ENCODE peak calls at places on chromosomes 11 and 22, in four cellular contexts. K, I, Y and S are unnamed samples.

GRCh38 chr11:128905345-128906184 is 14.4 kb downstream of the KCNJ5 start:
- DNase-seq in K (peak; percentile 28), I (peak; percentile 70), Y (peak; percentile 51), S (peak; percentile 37)

GRCh38 chr11:115676768-115677167 is 172.6 kb upstream of the CADM1 start:
- DNase-seq in K (peak; percentile 11), I (no peak), Y (peak; percentile 57), S (no peak)

GRCh38 chr22:26481694-26482093 is 1.9 kb downstream of the HPS4 start:
- DNase-seq in K (no peak), I (no peak), Y (no peak), S (no peak)

GRCh38 chr11:63620928-63621539 is 6.8 kb upstream of the PLAAT3 start:
- DNase-seq in K (no peak), I (no peak), Y (no peak), S (no peak)

GRCh38 chr11:19498986-19499669 is 213.5 kb upstream of the NAV2 start:
- DNase-seq in K (peak; percentile 83), I (peak; percentile 6), Y (no peak), S (peak; percentile 74)

GRCh38 chr11:8241373-8242112 is 22.1 kb downstream of the LMO1 start:
- DNase-seq in K (no peak), I (no peak), Y (no peak), S (no peak)

GRCh38 chr11:35106595-35106994 is 32.4 kb upstream of the CD44 start:
- DNase-seq in K (no peak), I (no peak), Y (no peak), S (no peak)

GRCh38 chr11:134045799-134046635 is 22.9 kb upstream of the JAM3 start:
- DNase-seq in K (peak; percentile 27), I (no peak), Y (no peak), S (peak; percentile 32)

GRCh38 chr11:68939583-68940555 is 36.2 kb downstream of the IGHMBP2 start:
- DNase-seq in K (no peak), I (no peak), Y (no peak), S (no peak)

GRCh38 chr22:46113910-46114517 is 36.3 kb upstream of the PPARA start:
- DNase-seq in K (no peak), I (no peak), Y (no peak), S (no peak)

GRCh38 chr22:48335442-48336139 is 1492.1 kb downstream of the BRD1 start:
- DNase-seq in K (no peak), I (peak; percentile 75), Y (no peak), S (no peak)

GRCh38 chr11:60842688-60843605 is 1.0 kb downstream of the CCDC86 start:
- DNase-seq in K (no peak), I (no peak), Y (peak; percentile 25), S (peak; percentile 43)

GRCh38 chr11:60845338-60845737 is 3.4 kb downstream of the CCDC86 start:
- DNase-seq in K (no peak), I (no peak), Y (no peak), S (no peak)

GRCh38 chr11:60844870-60845221 is 2.9 kb downstream of the CCDC86 start:
- DNase-seq in K (no peak), I (no peak), Y (no peak), S (no peak)

GRCh38 chr11:60841797-60842687 is at the start of gene CCDC86:
- DNase-seq in K (peak; percentile 97), I (peak; percentile 96), Y (peak; percentile 97), S (peak; percentile 97)

DNA sequence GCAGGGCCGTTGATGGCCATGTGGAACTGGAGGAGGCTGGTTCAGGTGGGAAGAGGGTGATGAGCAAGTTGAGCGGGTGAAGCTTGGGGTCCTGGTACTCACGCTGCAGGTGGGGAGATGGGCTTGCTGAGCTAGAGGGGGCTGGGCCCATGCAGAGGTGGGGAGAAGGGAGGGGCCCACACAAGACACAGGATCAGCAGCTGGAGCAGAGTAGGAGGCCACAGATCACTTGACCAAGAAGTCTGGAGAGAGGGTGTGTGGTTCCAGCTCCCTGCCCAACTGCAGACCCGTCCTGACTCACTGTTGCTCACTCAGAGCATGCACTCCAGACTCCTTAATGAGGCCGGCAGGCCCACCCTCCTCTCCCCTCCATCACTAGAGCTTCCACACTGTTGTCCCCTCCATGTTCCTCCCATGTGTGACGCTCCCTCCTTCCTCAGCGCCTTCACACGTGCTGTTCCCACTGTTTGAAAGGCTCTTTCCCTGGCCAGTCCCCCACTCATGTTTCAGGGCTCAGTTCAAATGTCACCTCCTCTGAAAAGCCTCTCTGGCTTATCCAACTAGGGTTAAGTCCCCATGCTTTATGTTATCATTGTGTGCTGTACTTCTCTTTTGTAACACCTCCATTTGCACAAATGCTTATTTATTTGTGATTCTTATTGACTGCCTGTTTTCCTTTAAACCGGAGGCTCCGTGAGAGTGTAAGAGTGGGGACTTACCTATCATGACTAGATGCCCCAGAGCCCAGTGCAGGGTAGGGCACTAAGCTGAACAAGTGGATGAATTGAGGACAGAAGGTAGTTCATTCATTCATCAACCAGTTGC is 2.3 kb downstream of the CCDC86 start:
- DNase-seq in K (peak; percentile 44), I (no peak), Y (no peak), S (no peak)
- H3K4me3 ChIP-seq in K (peak overlapping the region; percentile 90), I (peak overlapping the region; percentile 97), Y (peak overlapping the region; percentile 97), S (peak overlapping the region; percentile 87)

GRCh38 chr11:111913997-111914396 is 1.5 kb downstream of the HSPB2 start:
- DNase-seq in K (peak; percentile 64), I (no peak), Y (peak; percentile 58), S (peak; percentile 88)
- H3K4me3 ChIP-seq in K (no peak overlapping the region), I (no peak overlapping the region), Y (peak overlapping the region; percentile 84), S (no peak overlapping the region)

DNA sequence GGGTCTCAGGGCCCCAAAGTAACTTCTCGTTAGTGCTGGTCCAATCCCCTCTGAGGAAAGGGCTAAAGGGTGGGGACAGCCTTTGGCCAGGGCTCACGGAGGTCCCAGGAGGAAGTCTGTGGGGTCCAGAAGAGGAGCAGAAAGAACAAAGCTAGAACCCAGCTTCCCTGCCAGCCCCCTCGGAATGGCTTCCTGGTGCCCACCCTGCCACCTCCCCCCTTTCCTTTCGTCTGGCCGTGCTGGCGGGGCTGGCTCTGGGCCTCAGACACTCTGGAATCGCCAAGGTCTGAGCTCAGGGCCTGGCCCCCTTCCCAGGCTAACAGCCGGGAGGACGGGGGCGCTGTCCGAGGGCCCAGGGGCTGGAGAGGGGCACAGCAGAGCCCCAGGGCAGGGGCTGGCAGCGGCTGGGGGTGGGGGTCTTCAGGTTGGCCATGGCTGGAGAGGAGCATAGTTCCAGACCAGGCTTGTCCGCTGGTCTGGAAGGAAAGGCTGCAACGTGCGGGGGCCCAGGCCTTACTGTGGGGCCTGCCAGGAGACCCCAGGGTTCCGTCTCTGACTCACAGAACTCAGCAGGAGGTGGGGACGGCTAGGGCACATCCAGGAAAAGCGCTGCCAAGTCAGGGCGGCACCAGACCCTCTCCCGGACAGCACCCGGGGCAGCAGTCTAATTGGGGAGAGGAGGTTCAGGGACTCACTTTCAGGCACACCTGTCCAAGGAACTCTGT is 788 bp upstream of the LTBP3 start:
- DNase-seq in K (peak; percentile 58), I (peak; percentile 57), Y (peak; percentile 65), S (peak; percentile 71)
- H3K4me3 ChIP-seq in K (peak overlapping the region; percentile 65), I (peak overlapping the region; percentile 62), Y (peak overlapping the region; percentile 73), S (peak overlapping the region; percentile 21)

GRCh38 chr11:17765381-17766359 is 31.1 kb downstream of the KCNC1 start:
- DNase-seq in K (peak; percentile 10), I (peak; percentile 17), Y (no peak), S (no peak)
- H3K4me3 ChIP-seq in K (no peak overlapping the region), I (no peak overlapping the region), Y (no peak overlapping the region), S (no peak overlapping the region)

DNA sequence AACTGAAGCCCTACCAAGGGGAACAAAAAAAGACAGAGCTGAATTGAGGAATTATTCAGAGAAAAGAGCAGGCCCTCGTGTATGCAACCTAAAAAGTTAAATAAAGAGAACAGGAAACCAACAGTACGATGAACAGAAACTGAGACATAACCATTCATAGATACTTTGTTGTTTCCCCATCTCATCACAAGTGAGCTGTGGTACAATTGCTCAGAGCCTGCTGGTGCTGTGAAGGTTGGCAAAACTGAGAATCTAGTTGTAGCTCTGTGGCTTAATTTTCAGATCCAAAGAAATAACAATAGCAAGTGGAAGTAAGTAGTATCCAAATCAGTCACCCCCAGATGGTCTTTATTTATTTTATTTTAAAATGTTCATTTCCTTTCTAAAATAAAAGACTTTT is 37.7 kb upstream of the BLID start:
- DNase-seq in K (no peak), I (no peak), Y (no peak), S (no peak)
- H3K4me3 ChIP-seq in K (no peak overlapping the region), I (peak overlapping the region; percentile 47), Y (peak overlapping the region; percentile 77), S (no peak overlapping the region)

DNA sequence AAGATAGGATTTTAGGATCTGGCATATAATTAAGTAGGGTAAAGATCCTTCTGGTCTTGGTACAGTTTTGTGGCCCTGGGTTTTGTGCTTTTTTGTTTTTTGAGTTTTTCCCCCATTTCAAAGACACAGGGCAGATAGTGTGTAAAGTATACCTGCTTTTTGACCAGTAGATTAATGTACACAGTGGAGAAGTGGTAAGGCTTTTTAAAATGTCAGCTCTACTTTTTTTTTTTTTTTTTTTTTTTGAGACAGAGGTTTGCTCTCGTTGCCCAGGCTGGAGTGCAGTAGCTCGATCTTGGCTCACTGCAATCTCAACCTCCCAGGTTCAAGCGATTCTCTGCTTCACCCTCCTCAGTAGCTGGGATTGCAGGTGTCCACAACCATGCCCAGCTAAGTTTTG is 4.0 kb downstream of the EP300 start:
- DNase-seq in K (no peak), I (no peak), Y (no peak), S (no peak)
- H3K4me3 ChIP-seq in K (no peak overlapping the region), I (no peak overlapping the region), Y (peak overlapping the region; percentile 62), S (no peak overlapping the region)

GRCh38 chr11:9759519-9760179 is 95.8 kb downstream of the SWAP70 start:
- DNase-seq in K (peak; percentile 100), I (peak; percentile 86), Y (peak; percentile 91), S (peak; percentile 100)
- H3K4me3 ChIP-seq in K (no peak overlapping the region), I (peak overlapping the region; percentile 70), Y (peak overlapping the region; percentile 80), S (no peak overlapping the region)

DNA sequence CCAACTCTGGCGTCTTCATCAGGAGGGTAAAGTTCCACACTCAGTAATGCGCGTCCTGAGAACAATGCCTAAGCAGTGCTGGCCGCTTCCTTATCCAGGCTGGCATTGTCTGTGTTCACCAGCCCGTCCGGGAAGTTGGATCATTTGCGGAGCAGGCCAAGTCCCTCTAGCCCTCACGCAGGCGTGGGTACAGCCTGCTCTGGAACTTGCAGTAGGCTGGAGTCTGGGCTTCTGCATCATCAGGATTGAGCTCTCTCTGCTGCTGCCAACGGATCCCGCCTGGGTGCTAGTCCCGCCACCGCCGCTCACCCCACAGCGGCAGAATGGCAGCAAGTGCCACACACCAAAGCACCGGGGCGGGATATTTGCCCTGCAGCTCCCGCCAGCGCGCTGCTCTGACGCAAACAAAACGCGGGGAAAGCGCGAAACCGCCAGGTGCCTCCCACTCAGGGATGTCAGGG is 29.0 kb downstream of the GLYATL1 start:
- DNase-seq in K (no peak), I (no peak), Y (peak; percentile 16), S (no peak)
- H3K4me3 ChIP-seq in K (no peak overlapping the region), I (no peak overlapping the region), Y (peak overlapping the region; percentile 23), S (no peak overlapping the region)